ENCODE peak calls at places on chromosomes 2 and 18, in ten cellular contexts. H is NB4, J is epithelial cell of proximal tubule, Q is GM12864, M is GM06990, B is sigmoid colon, I is cardiac muscle cell, E is HL-60, L is foreskin fibroblast, A is suprapubic skin. G is an unnamed sample.

GRCh38 chr2:42110287-42110973 is 58.7 kb upstream of the EML4 start:
- DNase-seq in I (no peak), B (peak), Q (no peak), M (no peak), L (peak), E (no peak), J (no peak), H (no peak), A (no peak), G (peak)

GRCh38 chr2:214543386-214543955 is 132.6 kb downstream of the VWC2L start:
- DNase-seq in E (no peak), M (no peak), B (no peak), Q (no peak), A (no peak), J (peak), L (peak), I (no peak), H (no peak), G (no peak)

GRCh38 chr2:127407661-127408003 is 10.6 kb upstream of the PROC start:
- DNase-seq in Q (no peak), A (no peak), B (no peak), E (no peak), I (no peak), J (no peak), L (no peak), H (no peak), M (no peak), G (no peak)

GRCh38 chr18:22168360-22168921 is 948 bp upstream of the GATA6 start:
- DNase-seq in M (peak), B (no peak), A (no peak), L (peak), J (no peak), E (no peak), Q (no peak), H (peak), I (peak), G (peak)

GRCh38 chr18:24491882-24492281 is 31.4 kb downstream of the HRH4 start:
- DNase-seq in I (peak), L (no peak), E (no peak), Q (peak), M (peak), H (no peak), J (no peak), B (no peak), A (no peak), G (no peak)

GRCh38 chr2:8494151-8494550 is 187.7 kb upstream of the ID2 start:
- DNase-seq in M (no peak), E (no peak), L (no peak), A (peak), J (no peak), B (peak), Q (no peak), I (no peak), H (no peak), G (no peak)

GRCh38 chr18:45828917-45829811 is 3.7 kb downstream of the SIGLEC15 start:
- DNase-seq in J (no peak), I (peak), E (peak), L (no peak), M (no peak), Q (no peak), H (peak), B (no peak), A (no peak), G (peak)

GRCh38 chr2:19785867-19786266 is 115.9 kb downstream of the TTC32 start:
- DNase-seq in Q (no peak), M (no peak), L (no peak), I (no peak), A (no peak), B (no peak), H (no peak), J (no peak), E (no peak), G (no peak)

GRCh38 chr2:138722316-138722715 is 57.9 kb downstream of the NXPH2 start:
- DNase-seq in I (no peak), J (no peak), L (peak), B (no peak), M (no peak), E (no peak), A (no peak), Q (no peak), H (no peak), G (no peak)

GRCh38 chr2:138829326-138829725 is 49.1 kb upstream of the NXPH2 start:
- DNase-seq in J (no peak), A (no peak), Q (no peak), M (no peak), E (no peak), B (no peak), I (peak), L (peak), H (peak), G (peak)

GRCh38 chr2:236688563-236689392 is 119.2 kb downstream of the ACKR3 start:
- DNase-seq in M (no peak), B (no peak), A (no peak), Q (no peak), J (no peak), I (no peak), L (no peak), H (no peak), E (no peak), G (no peak)

GRCh38 chr2:99079226-99079625 is 62.3 kb upstream of the C2orf15 start:
- DNase-seq in Q (no peak), E (no peak), M (no peak), A (no peak), L (peak), H (no peak), I (no peak), B (no peak), J (no peak), G (no peak)

GRCh38 chr2:212548459-212548815 is 9.8 kb upstream of the ERBB4 start:
- DNase-seq in A (no peak), I (peak), E (no peak), J (peak), L (peak), M (no peak), H (no peak), B (no peak), Q (no peak), G (peak)

GRCh38 chr2:206984206-206984605 is 44.9 kb downstream of the CPO start:
- DNase-seq in L (peak), H (peak), J (no peak), M (no peak), Q (no peak), E (no peak), A (no peak), I (no peak), B (no peak), G (peak)

GRCh38 chr2:10360460-10361219 is 57.9 kb downstream of the HPCAL1 start:
- DNase-seq in B (no peak), H (no peak), L (no peak), J (no peak), A (no peak), E (no peak), M (no peak), I (no peak), Q (no peak), G (no peak)

GRCh38 chr2:45651415-45652089 is at the start of gene PRKCE:
- DNase-seq in H (peak), E (no peak), B (peak), J (no peak), L (peak), M (no peak), A (peak), Q (no peak), I (peak), G (peak)

GRCh38 chr2:119174216-119174992 is 15.9 kb upstream of the C1QL2 start:
- DNase-seq in H (peak), B (no peak), I (peak), E (peak), J (no peak), A (peak), Q (peak), L (peak), M (peak), G (peak)

GRCh38 chr2:129885735-129886134 is 93.7 kb upstream of the RAB6C start:
- DNase-seq in J (no peak), E (no peak), Q (no peak), B (no peak), M (no peak), H (peak), L (no peak), I (peak), A (no peak), G (no peak)

GRCh38 chr2:190507135-190507534 is 27.4 kb downstream of the NEMP2 start:
- DNase-seq in H (no peak), E (no peak), A (no peak), I (no peak), Q (no peak), L (no peak), M (no peak), B (no peak), J (no peak), G (no peak)

GRCh38 chr2:156864753-156865152 is 392.8 kb upstream of the GALNT5 start:
- DNase-seq in H (no peak), B (no peak), J (no peak), M (no peak), A (no peak), E (no peak), I (no peak), Q (no peak), L (no peak), G (no peak)

GRCh38 chr2:73292906-73293533 is 328 bp downstream of the EGR4 start:
- DNase-seq in E (no peak), M (peak), H (no peak), A (no peak), B (no peak), Q (no peak), L (peak), J (no peak), I (no peak), G (no peak)

GRCh38 chr2:40034198-40034597 is 255.1 kb upstream of the THUMPD2 start:
- DNase-seq in M (no peak), B (no peak), E (no peak), H (no peak), I (no peak), Q (no peak), L (peak), J (no peak), A (no peak), G (peak)

GRCh38 chr2:120862254-120863172 is 126.8 kb downstream of the GLI2 start:
- DNase-seq in Q (no peak), E (no peak), M (no peak), I (peak), B (no peak), J (no peak), H (no peak), L (no peak), A (peak), G (no peak)

GRCh38 chr2:172996387-172996961 is 79.2 kb upstream of the MAP3K20 start:
- DNase-seq in E (no peak), B (no peak), A (no peak), M (no peak), H (no peak), I (no peak), L (peak), J (no peak), Q (no peak), G (no peak)

GRCh38 chr2:151334082-151334815 is 23.1 kb upstream of the TNFAIP6 start:
- DNase-seq in E (no peak), Q (no peak), A (no peak), M (no peak), I (no peak), J (no peak), H (no peak), B (no peak), L (peak), G (peak)

GRCh38 chr2:99615247-99615771 is 125.5 kb upstream of the REV1 start:
- DNase-seq in I (no peak), A (no peak), J (no peak), H (peak), Q (no peak), L (no peak), B (no peak), E (no peak), M (no peak), G (no peak)

GRCh38 chr2:88692187-88692586 is 714 bp downstream of the RPIA start:
- DNase-seq in J (no peak), E (no peak), A (peak), B (no peak), H (peak), Q (no peak), L (peak), M (no peak), I (peak), G (peak)

GRCh38 chr2:104825124-104825865 is 28.6 kb upstream of the POU3F3 start:
- DNase-seq in B (no peak), A (no peak), L (no peak), H (no peak), J (no peak), I (no peak), E (no peak), Q (no peak), M (no peak), G (peak)

GRCh38 chr2:177422271-177422670 is 29.7 kb downstream of the AGPS start:
- DNase-seq in J (no peak), I (no peak), E (no peak), A (no peak), H (no peak), Q (no peak), B (no peak), L (peak), M (no peak), G (peak)

GRCh38 chr18:33022370-33022769 is 249.5 kb upstream of the KLHL14 start:
- DNase-seq in Q (no peak), I (no peak), L (no peak), J (no peak), E (no peak), M (no peak), A (no peak), B (no peak), H (no peak), G (no peak)

GRCh38 chr2:167292430-167293171 is 404.3 kb downstream of the XIRP2 start:
- DNase-seq in J (peak), M (peak), H (peak), A (peak), I (peak), E (no peak), L (peak), Q (peak), B (peak), G (peak)

GRCh38 chr2:28286678-28287077 is 106.0 kb upstream of the FOSL2 start:
- DNase-seq in A (no peak), M (no peak), B (no peak), L (peak), Q (no peak), H (no peak), E (no peak), I (no peak), J (no peak), G (peak)

GRCh38 chr2:1634681-1635341 is 109.5 kb downstream of the PXDN start:
- DNase-seq in E (no peak), B (peak), L (no peak), A (no peak), I (no peak), Q (no peak), H (no peak), M (no peak), J (no peak), G (no peak)

GRCh38 chr2:39534095-39534711 is 97.1 kb upstream of the MAP4K3 start:
- DNase-seq in A (no peak), E (no peak), Q (no peak), I (no peak), M (no peak), H (no peak), L (peak), B (no peak), J (no peak), G (peak)

GRCh38 chr2:121613774-121614173 is 35.5 kb downstream of the CLASP1 start:
- DNase-seq in A (no peak), J (no peak), L (no peak), M (no peak), I (no peak), B (no peak), H (no peak), E (no peak), Q (no peak), G (peak)

GRCh38 chr2:56376699-56377665 is 193.2 kb downstream of the CCDC85A start:
- DNase-seq in E (no peak), Q (no peak), I (no peak), B (no peak), H (no peak), J (no peak), L (peak), A (no peak), M (no peak), G (peak)

GRCh38 chr2:234374671-234375245 is 122.1 kb downstream of the ARL4C start:
- DNase-seq in Q (no peak), B (no peak), A (no peak), E (no peak), I (no peak), L (no peak), M (no peak), J (no peak), H (no peak), G (no peak)

GRCh38 chr2:27776097-27776496 is 4.6 kb downstream of the MRPL33 start:
- DNase-seq in E (no peak), B (peak), Q (no peak), M (no peak), L (peak), H (no peak), J (no peak), I (no peak), A (no peak), G (peak)

GRCh38 chr18:77077401-77077800 is 55.2 kb downstream of the MBP start:
- DNase-seq in Q (no peak), J (no peak), B (no peak), E (no peak), A (no peak), I (no peak), L (no peak), M (no peak), H (no peak), G (no peak)
- TF ChIP-seq CTCF in Q (no peak), J (no peak), B (no peak), E (no peak), A (no peak), I (no peak), L (no peak), M (no peak), H (no peak), G (no peak)

DNA sequence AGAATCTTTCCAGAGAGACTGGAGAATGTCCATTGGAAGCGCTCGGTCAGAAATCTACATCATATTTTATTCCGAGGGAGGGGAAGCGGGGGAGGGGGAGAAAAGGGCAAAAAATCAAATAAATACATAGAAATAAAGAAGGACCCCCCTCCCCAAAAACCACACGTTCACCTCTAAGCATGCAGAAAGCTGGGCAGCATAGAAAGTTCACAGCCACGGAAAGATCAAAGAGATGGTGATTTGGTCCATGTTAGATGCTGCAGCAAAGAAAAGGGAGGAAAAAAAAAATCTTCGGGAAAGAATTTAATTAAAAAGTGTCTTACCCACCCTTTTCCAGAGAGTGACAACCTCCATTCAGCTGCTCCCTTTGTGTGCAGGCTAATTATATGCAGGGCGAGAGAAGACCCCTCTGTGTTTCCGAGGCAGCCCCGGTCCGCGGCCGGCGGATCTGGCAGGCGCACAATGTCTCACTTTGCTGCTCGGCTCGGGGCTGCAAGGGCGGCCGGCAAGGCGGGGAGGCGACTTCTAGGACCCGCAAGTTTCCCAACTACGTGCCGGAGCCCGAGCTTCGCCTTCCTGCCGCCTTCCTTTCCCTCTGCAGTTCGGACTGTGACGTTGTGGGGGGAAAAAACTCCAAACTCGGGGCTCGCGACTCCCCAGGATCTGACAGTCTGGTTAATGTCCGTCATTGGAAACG is 579 bp downstream of the LRRTM1 start:
- DNase-seq in L (peak), M (no peak), I (peak), H (no peak), J (no peak), E (no peak), A (no peak), Q (no peak), B (no peak), G (no peak)
- H3K4me3 ChIP-seq in L (no peak), M (no peak), I (peak), H (no peak), J (peak), E (no peak), A (peak), Q (no peak), B (peak), G (peak)

GRCh38 chr2:7118606-7119503 is 201.6 kb downstream of the RNF144A start:
- DNase-seq in Q (no peak), H (peak), B (no peak), L (peak), A (no peak), J (no peak), M (no peak), I (peak), E (no peak), G (peak)
- TF ChIP-seq CTCF in Q (peak), H (peak), B (no peak), L (peak), A (peak), J (peak), M (peak), I (peak), E (no peak), G (peak)

DNA sequence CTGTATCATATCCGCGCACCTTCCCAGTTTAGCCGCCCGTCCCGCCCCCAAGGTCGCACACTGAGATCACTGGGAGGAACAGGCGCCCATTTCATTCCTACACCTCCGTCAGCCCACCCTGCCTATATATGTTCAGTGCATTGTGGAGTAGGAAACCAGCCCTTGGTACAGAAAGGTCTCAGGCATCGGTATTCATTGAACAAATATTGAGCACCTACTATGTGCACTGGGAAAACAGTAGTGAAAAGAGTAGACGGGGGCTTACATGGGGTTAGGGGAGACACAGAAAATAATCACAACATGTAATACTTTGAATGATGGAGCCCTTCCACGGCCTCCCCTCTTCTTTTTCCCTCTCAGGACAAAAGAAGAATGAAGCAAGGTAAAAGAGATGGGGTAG is 760 bp upstream of the FECH start:
- DNase-seq in J (no peak), E (no peak), H (no peak), Q (no peak), A (no peak), B (no peak), M (no peak), I (no peak), L (no peak), G (no peak)
- H3K4me3 ChIP-seq in J (no peak), E (no peak), H (no peak), Q (no peak), A (no peak), B (no peak), M (no peak), I (no peak), L (no peak), G (no peak)

GRCh38 chr2:199064201-199064600 is 393.5 kb downstream of the SATB2 start:
- DNase-seq in I (no peak), A (no peak), L (no peak), B (no peak), J (no peak), M (no peak), H (no peak), E (no peak), Q (no peak), G (no peak)
- TF ChIP-seq CTCF in I (no peak), A (no peak), L (no peak), B (no peak), J (no peak), M (no peak), H (no peak), E (no peak), Q (no peak), G (no peak)

DNA sequence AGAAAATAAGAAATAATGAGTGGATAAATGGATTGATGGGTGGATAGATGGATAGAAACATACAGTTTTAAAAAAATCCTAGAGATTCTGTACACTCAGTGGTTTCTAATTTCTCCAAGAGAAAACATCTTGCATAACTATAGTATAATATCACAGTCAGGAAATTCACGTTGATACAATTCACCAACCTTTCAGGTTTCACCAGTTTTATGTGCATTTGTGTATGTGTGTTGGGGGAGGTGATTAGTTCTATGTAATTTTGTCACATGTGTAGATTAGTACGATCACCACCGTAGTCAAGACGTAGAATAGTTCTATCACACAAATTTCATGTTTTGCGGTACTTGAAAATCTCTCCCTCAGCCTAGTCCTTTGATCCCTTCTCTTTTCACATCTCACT is 288.2 kb upstream of the LRATD1 start:
- DNase-seq in B (no peak), H (no peak), Q (no peak), E (no peak), L (no peak), A (no peak), M (no peak), I (no peak), J (no peak), G (no peak)
- H3K4me3 ChIP-seq in B (no peak), H (no peak), Q (no peak), E (no peak), L (no peak), A (no peak), M (no peak), I (no peak), J (no peak), G (no peak)